ENCODE peak calls at places on chromosomes 16 and 17, in eight cellular contexts. W, Q, V, C, S, R, I and O are unnamed samples.
A peak's percentile ranks its signal among the peaks of the same experiment; 100 is the strongest.

GRCh38 chr16:83713597-83713996 is 94.2 kb upstream of the HSBP1 start:
- DNase-seq in I (no peak), S (no peak), W (no peak), V (no peak), C (no peak), Q (no peak), R (no peak), O (no peak)

GRCh38 chr17:29068828-29069227 is 25.9 kb downstream of the PIPOX start:
- DNase-seq in C (peak; percentile 26), W (no peak), R (no peak), Q (no peak), V (no peak), S (no peak), I (no peak), O (no peak)

GRCh38 chr17:82866521-82867214 is 26.8 kb upstream of the ZNF750 start:
- DNase-seq in S (no peak), I (no peak), C (peak; percentile 77), W (no peak), Q (peak; percentile 86), V (no peak), R (peak; percentile 75), O (no peak)

GRCh38 chr16:22073350-22073749 is 19.0 kb upstream of the VWA3A start:
- DNase-seq in S (no peak), C (peak; percentile 12), R (no peak), V (no peak), W (no peak), Q (no peak), I (no peak), O (no peak)

GRCh38 chr16:2741168-2741567 is 11.3 kb upstream of the SRRM2 start:
- DNase-seq in W (no peak), I (no peak), Q (no peak), C (no peak), S (no peak), V (no peak), R (no peak), O (no peak)

GRCh38 chr17:72101526-72101925 is 19.3 kb upstream of the SOX9 start:
- DNase-seq in W (no peak), C (no peak), R (no peak), S (no peak), V (no peak), I (no peak), Q (no peak), O (no peak)

GRCh38 chr17:55266958-55267688 is 2.4 kb downstream of the HLF start:
- DNase-seq in C (no peak), I (no peak), R (no peak), Q (no peak), V (no peak), S (no peak), W (no peak), O (no peak)

GRCh38 chr16:81723098-81723723 is 55.9 kb upstream of the PLCG2 start:
- DNase-seq in V (peak; percentile 51), S (peak; percentile 11), I (peak; percentile 47), R (peak; percentile 87), C (peak; percentile 88), Q (peak; percentile 64), W (peak; percentile 92), O (no peak)

GRCh38 chr16:12171206-12171605 is 194.7 kb downstream of the SNX29 start:
- DNase-seq in I (no peak), V (no peak), R (no peak), S (no peak), Q (peak; percentile 41), C (no peak), W (no peak), O (no peak)

GRCh38 chr17:21286066-21286770 is 1.7 kb downstream of the MAP2K3 start:
- DNase-seq in S (no peak), R (peak; percentile 98), V (no peak), W (peak; percentile 81), C (peak; percentile 99), I (peak; percentile 27), Q (peak; percentile 98), O (no peak)

GRCh38 chr17:65668211-65668610 is 106.8 kb upstream of the AXIN2 start:
- DNase-seq in S (no peak), W (no peak), V (no peak), R (no peak), Q (no peak), I (no peak), C (no peak), O (no peak)

GRCh38 chr17:36148559-36149295 is 27.7 kb downstream of the TBC1D3B start:
- DNase-seq in C (peak; percentile 76), R (peak; percentile 80), S (peak; percentile 51), V (peak; percentile 78), I (peak; percentile 76), Q (peak; percentile 12), W (peak; percentile 68), O (no peak)

GRCh38 chr17:38922538-38923291 is 2.7 kb upstream of the LASP1NB start:
- DNase-seq in Q (peak; percentile 47), V (no peak), C (peak; percentile 90), W (no peak), R (peak; percentile 33), S (no peak), I (no peak), O (peak; percentile 53)

GRCh38 chr17:44384823-44385286 is 4.6 kb downstream of the ITGA2B start:
- DNase-seq in C (peak; percentile 25), V (peak; percentile 30), I (no peak), R (no peak), W (no peak), S (no peak), Q (no peak), O (peak; percentile 80)

GRCh38 chr17:17090642-17091103 is 48.4 kb downstream of the MPRIP start:
- DNase-seq in I (no peak), V (no peak), W (no peak), S (no peak), C (no peak), R (peak; percentile 69), Q (no peak), O (peak; percentile 38)

GRCh38 chr16:1870365-1871082 is 1.4 kb downstream of the MEIOB start:
- DNase-seq in S (no peak), V (no peak), I (no peak), Q (peak; percentile 79), R (peak; percentile 91), C (peak; percentile 23), W (peak; percentile 48), O (no peak)

GRCh38 chr16:19926449-19927390 is 42.1 kb upstream of the GPRC5B start:
- DNase-seq in S (no peak), R (no peak), C (peak; percentile 89), I (no peak), Q (peak; percentile 81), W (peak; percentile 50), V (no peak), O (no peak)

GRCh38 chr17:2755941-2756724 is 6.7 kb upstream of the CCDC92B start:
- DNase-seq in R (peak; percentile 11), S (no peak), C (no peak), I (no peak), V (no peak), W (no peak), Q (no peak), O (no peak)

GRCh38 chr17:2750721-2751120 is 1.3 kb upstream of the CCDC92B start:
- DNase-seq in Q (no peak), I (no peak), S (no peak), W (no peak), R (no peak), V (no peak), C (no peak), O (no peak)

GRCh38 chr17:2749058-2749783 is at the start of gene CCDC92B:
- DNase-seq in V (no peak), C (no peak), R (no peak), Q (no peak), S (no peak), W (no peak), I (no peak), O (no peak)

GRCh38 chr17:2749784-2750181 is 331 bp upstream of the CCDC92B start:
- DNase-seq in W (peak; percentile 38), V (peak; percentile 86), R (peak; percentile 76), I (peak; percentile 74), C (peak; percentile 81), S (peak; percentile 67), Q (peak; percentile 34), O (no peak)

DNA sequence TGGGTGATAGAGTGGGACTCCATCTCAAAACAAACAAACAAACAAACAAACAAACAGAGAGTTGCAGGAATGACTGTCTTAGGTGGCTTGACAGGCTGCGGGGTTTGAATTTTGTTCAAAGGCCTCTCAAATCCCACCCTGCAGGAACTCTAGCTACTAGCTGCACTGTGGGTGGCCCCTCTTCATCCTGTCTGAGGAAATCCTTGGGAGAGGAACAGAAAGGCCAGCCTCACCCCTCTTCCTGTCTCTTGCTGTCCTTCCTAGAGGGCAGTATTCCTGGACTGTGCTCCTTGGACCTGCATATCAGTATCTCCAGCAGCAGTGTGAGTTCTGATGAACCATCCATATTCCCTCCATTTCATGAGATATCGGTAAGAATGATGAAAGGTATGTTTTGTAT is 2.0 kb upstream of the CCDC92B start:
- DNase-seq in W (no peak), I (no peak), C (no peak), Q (no peak), V (no peak), R (no peak), S (no peak), O (no peak)
- TF ChIP-seq CTCF in W (no peak), I (no peak), C (no peak), Q (no peak), V (no peak), R (no peak), S (no peak), O (no peak)

GRCh38 chr17:8803531-8804416 is 4.6 kb upstream of the MFSD6L start:
- DNase-seq in R (no peak), S (no peak), I (peak; percentile 25), W (no peak), C (no peak), V (no peak), Q (no peak), O (no peak)
- TF ChIP-seq CTCF in R (no peak), S (no peak), I (no peak), W (peak; percentile 10), C (no peak), V (no peak), Q (no peak), O (peak; percentile 34)

DNA sequence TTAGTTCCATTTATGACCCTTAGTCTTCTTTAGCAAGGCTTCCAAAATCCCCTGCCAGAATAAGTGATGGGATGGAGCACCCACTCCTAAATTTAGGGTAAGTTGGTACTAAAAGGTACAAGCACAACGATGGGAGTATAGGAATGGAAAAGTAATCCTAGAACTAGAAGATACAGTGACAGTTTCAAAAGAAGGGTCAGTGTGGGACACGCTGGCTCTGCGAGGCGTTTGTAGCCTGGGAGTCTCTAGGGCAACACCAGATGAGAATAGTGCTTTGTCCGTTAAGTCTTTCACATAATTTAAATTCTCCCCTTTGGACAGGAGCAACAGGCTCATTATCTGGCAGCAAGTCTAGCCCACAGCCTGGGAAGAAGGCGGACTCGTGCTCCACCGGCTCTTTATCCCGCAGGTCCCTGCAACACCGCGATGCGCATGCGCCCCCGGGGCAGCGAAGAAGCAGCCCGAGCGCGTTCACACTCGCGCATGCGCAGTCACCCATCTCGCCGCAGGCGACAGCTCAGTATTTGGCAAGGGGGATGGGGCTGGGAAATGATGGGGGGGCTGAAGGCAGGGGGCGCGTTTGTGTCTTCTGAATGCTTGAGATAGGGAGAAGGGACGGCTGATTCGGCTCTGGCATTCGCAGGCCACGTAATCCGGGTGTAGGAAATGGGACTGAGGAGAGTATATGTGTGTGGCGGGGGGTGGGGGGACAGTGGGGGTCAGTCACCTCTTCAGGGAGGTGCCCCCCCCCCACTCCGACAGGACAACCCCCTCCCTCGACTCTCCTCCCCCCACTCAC is 564 bp downstream of the SPOP start:
- DNase-seq in Q (peak; percentile 72), I (peak; percentile 96), C (peak; percentile 96), V (peak; percentile 98), S (peak; percentile 94), W (peak; percentile 90), R (peak; percentile 89), O (peak; percentile 99)
- TF ChIP-seq CTCF in Q (no peak), I (no peak), C (no peak), V (no peak), S (no peak), W (no peak), R (no peak), O (peak; percentile 33)

GRCh38 chr17:50708050-50709000 is 611 bp upstream of the ANKRD40 start:
- DNase-seq in Q (no peak), I (no peak), V (no peak), R (no peak), W (no peak), S (no peak), C (no peak), O (no peak)
- TF ChIP-seq CTCF in Q (no peak), I (no peak), V (no peak), R (no peak), W (no peak), S (no peak), C (no peak), O (peak; percentile 50)